ENCODE peak calls at places on chromosomes 1 and 21, in seven cellular contexts. V is activated CD8-positive, alpha-beta memory T cell treated with anti-CD3 and anti-CD28 coated beads for 48 hours; Y is RCC 7860; X is B cell; L is nucleus accumbens; R is head of caudate nucleus; Z is fibroblast of lung. K is an unnamed sample.

GRCh38 chr1:208203127-208203847 is 40.9 kb downstream of the PLXNA2 start:
- DNase-seq in Z (peak), L (peak), V (no peak), X (no peak), R (peak), Y (peak), K (peak)

GRCh38 chr1:18948913-18949688 is 7.4 kb downstream of the IFFO2 start:
- DNase-seq in V (no peak), X (no peak), Z (peak), R (no peak), L (no peak), Y (peak), K (no peak)

GRCh38 chr1:11384170-11384554 is 94.8 kb upstream of the DISP3 start:
- DNase-seq in X (no peak), L (no peak), Z (peak), Y (peak), V (no peak), R (no peak), K (peak)

GRCh38 chr1:167432780-167433179 is 85.5 kb downstream of the CD247 start:
- DNase-seq in Z (no peak), R (no peak), Y (no peak), X (no peak), V (no peak), L (no peak), K (no peak)

GRCh38 chr1:209688746-209689234 is 13.6 kb downstream of the G0S2 start:
- DNase-seq in Y (peak), Z (peak), R (no peak), V (no peak), L (no peak), X (no peak), K (no peak)

GRCh38 chr1:147591246-147591891 is 50.1 kb downstream of the BCL9 start:
- DNase-seq in Z (no peak), X (no peak), V (no peak), Y (no peak), L (no peak), R (no peak), K (no peak)

GRCh38 chr21:45060675-45061311 is 13.6 kb upstream of the ADARB1 start:
- DNase-seq in L (no peak), Z (no peak), X (no peak), Y (no peak), V (no peak), R (no peak), K (no peak)

GRCh38 chr1:32353886-32354570 is 8.3 kb downstream of the FAM229A start:
- DNase-seq in R (no peak), L (no peak), Y (no peak), X (no peak), Z (peak), V (no peak), K (no peak)

GRCh38 chr1:172766462-172766861 is 107.6 kb downstream of the FASLG start:
- DNase-seq in Y (no peak), X (no peak), Z (no peak), R (no peak), L (no peak), V (no peak), K (peak)

GRCh38 chr1:6860401-6860800 is 75.1 kb downstream of the CAMTA1 start:
- DNase-seq in Y (peak), X (no peak), L (no peak), Z (peak), V (no peak), R (no peak), K (no peak)

GRCh38 chr1:44677201-44677520 is 2.6 kb downstream of the ARMH1 start:
- DNase-seq in L (no peak), Y (peak), V (no peak), R (no peak), Z (peak), X (no peak), K (peak)

GRCh38 chr1:88646852-88647645 is 37.0 kb upstream of the PKN2 start:
- DNase-seq in Y (no peak), R (no peak), X (no peak), V (no peak), L (no peak), Z (no peak), K (no peak)

GRCh38 chr1:152777510-152778137 is 2.7 kb downstream of the LCE1F start:
- DNase-seq in R (no peak), X (no peak), Z (no peak), L (no peak), Y (no peak), V (no peak), K (no peak)

GRCh38 chr1:21077085-21077484 is 99.6 kb downstream of the EIF4G3 start:
- DNase-seq in Z (peak), X (no peak), Y (peak), R (no peak), V (no peak), L (no peak), K (no peak)

GRCh38 chr21:45088116-45088515 is 13.7 kb downstream of the ADARB1 start:
- DNase-seq in L (no peak), X (no peak), R (no peak), Z (no peak), Y (no peak), V (no peak), K (no peak)

GRCh38 chr1:153541641-153542569 is 1.2 kb upstream of the S100A5 start:
- DNase-seq in R (no peak), L (no peak), V (no peak), X (no peak), Z (no peak), Y (no peak), K (no peak)

GRCh38 chr1:33341190-33341589 is 20.3 kb upstream of the A3GALT2 start:
- DNase-seq in Z (no peak), Y (no peak), X (no peak), L (no peak), R (no peak), V (no peak), K (no peak)

GRCh38 chr1:16720403-16721223 is 19.7 kb upstream of the RNU1-4 start:
- DNase-seq in V (no peak), Z (no peak), L (no peak), X (no peak), Y (no peak), R (no peak), K (no peak)

GRCh38 chr1:199549424-199549823 is 478.1 kb upstream of the NR5A2 start:
- DNase-seq in Z (peak), R (no peak), L (no peak), Y (peak), V (no peak), X (no peak), K (no peak)

GRCh38 chr1:20353836-20354235 is 63.2 kb downstream of the VWA5B1 start:
- DNase-seq in R (no peak), Z (no peak), L (no peak), V (no peak), Y (no peak), X (no peak), K (no peak)

GRCh38 chr1:100539836-100540536 is 2.0 kb downstream of the GPR88 start:
- DNase-seq in Z (peak), X (peak), V (no peak), L (no peak), Y (no peak), R (no peak), K (no peak)

GRCh38 chr1:56578963-56579875 is at the start of gene PLPP3:
- DNase-seq in R (peak), Y (peak), Z (peak), V (no peak), X (peak), L (peak), K (peak)

GRCh38 chr1:48061162-48062136 is 64.3 kb upstream of the TRABD2B start:
- DNase-seq in V (no peak), X (peak), Y (peak), R (peak), L (peak), Z (peak), K (peak)

GRCh38 chr1:68814067-68814466 is 317.2 kb upstream of the DEPDC1 start:
- DNase-seq in R (no peak), Z (peak), X (no peak), V (no peak), L (no peak), Y (no peak), K (no peak)

GRCh38 chr1:24929091-24929875 is 793 bp downstream of the RUNX3 start:
- DNase-seq in L (no peak), X (peak), Z (no peak), Y (no peak), R (no peak), V (no peak), K (no peak)

GRCh38 chr21:41816583-41817165 is 49.8 kb upstream of the RIPK4 start:
- DNase-seq in X (peak), Y (peak), V (peak), L (peak), R (peak), Z (peak), K (peak)

GRCh38 chr21:42493109-42494060 is 2.6 kb downstream of the RSPH1 start:
- DNase-seq in L (no peak), V (no peak), Z (no peak), R (no peak), Y (no peak), X (no peak), K (no peak)

GRCh38 chr21:18741954-18742353 is 338.4 kb upstream of the TMPRSS15 start:
- DNase-seq in V (no peak), Z (no peak), X (no peak), Y (no peak), R (no peak), L (no peak), K (no peak)

GRCh38 chr21:38263493-38263892 is 6.7 kb downstream of the KCNJ15 start:
- DNase-seq in X (no peak), Y (peak), L (no peak), V (no peak), R (no peak), Z (peak), K (no peak)